ENCODE peak calls at places on chromosomes 5 and 9, in ten cellular contexts. M is amniotic epithelial cell; B is posterior vena cava; L is natural killer cell; E is GM12891; U is neural crest cell; N is Kasumi-1; P is prostate gland; T is CD8-positive, alpha-beta T cell; S is PC-3. V is an unnamed sample.

GRCh38 chr5:73531356-73531755 is 33.1 kb downstream of the BTF3 start:
- DNase-seq in B (no peak), M (no peak), U (no peak), L (no peak), N (no peak), S (no peak), T (no peak), E (no peak), P (no peak), V (no peak)

GRCh38 chr5:62578540-62578939 is at the start of gene LRRC70:
- DNase-seq in N (peak; percentile 98), E (peak; percentile 9), M (peak; percentile 78), B (no peak), U (no peak), L (no peak), T (peak; percentile 14), P (no peak), S (no peak), V (no peak)

GRCh38 chr5:73981696-73982095 is 355.7 kb downstream of the ARHGEF28 start:
- DNase-seq in U (no peak), M (no peak), E (no peak), B (no peak), T (no peak), L (no peak), N (no peak), P (no peak), S (no peak), V (no peak)

GRCh38 chr9:114276908-114277821 is 45.7 kb upstream of the ORM1 start:
- DNase-seq in P (no peak), L (no peak), M (peak; percentile 97), N (no peak), E (no peak), B (peak; percentile 73), S (peak; percentile 86), T (no peak), U (no peak), V (no peak)

GRCh38 chr5:112681481-112681908 is 56.2 kb upstream of the APC start:
- DNase-seq in N (no peak), U (no peak), L (no peak), B (no peak), P (no peak), E (no peak), M (peak; percentile 71), S (no peak), T (no peak), V (no peak)

GRCh38 chr5:76608833-76609232 is 14.4 kb downstream of the F2RL2 start:
- DNase-seq in N (no peak), E (no peak), B (no peak), S (no peak), T (no peak), M (peak; percentile 51), P (no peak), U (no peak), L (no peak), V (no peak)

GRCh38 chr9:13186774-13187173 is 92.7 kb downstream of the MPDZ start:
- DNase-seq in E (no peak), S (no peak), L (no peak), U (no peak), N (no peak), P (no peak), T (no peak), M (no peak), B (no peak), V (no peak)

GRCh38 chr9:108053555-108054061 is 564.0 kb upstream of the KLF4 start:
- DNase-seq in E (no peak), T (no peak), M (peak; percentile 88), L (no peak), S (no peak), N (no peak), B (peak; percentile 91), U (no peak), P (peak; percentile 88), V (peak; percentile 20)

GRCh38 chr9:86867658-86868313 is 79.5 kb downstream of the GAS1 start:
- DNase-seq in U (no peak), P (no peak), S (no peak), E (no peak), N (no peak), T (no peak), B (no peak), M (no peak), L (no peak), V (peak; percentile 16)

GRCh38 chr9:112074250-112075008 is 100.7 kb downstream of the SUSD1 start:
- DNase-seq in E (no peak), S (peak; percentile 86), P (peak; percentile 64), L (no peak), N (peak; percentile 80), U (peak; percentile 56), T (peak; percentile 70), B (no peak), M (peak; percentile 98), V (peak; percentile 58)

GRCh38 chr9:106326493-106326892 is 536.5 kb upstream of the ZNF462 start:
- DNase-seq in T (no peak), B (no peak), P (no peak), E (no peak), N (no peak), M (no peak), U (no peak), S (no peak), L (no peak), V (no peak)

GRCh38 chr5:8340739-8341344 is 471.9 kb downstream of the MTRR start:
- DNase-seq in S (peak; percentile 75), P (no peak), U (no peak), B (no peak), M (no peak), L (no peak), T (no peak), N (peak; percentile 48), E (no peak), V (peak; percentile 65)

GRCh38 chr9:115058175-115058574 is 59.8 kb downstream of the TNC start:
- DNase-seq in U (no peak), S (peak; percentile 28), B (no peak), L (no peak), P (no peak), T (no peak), N (no peak), E (no peak), M (peak; percentile 42), V (no peak)